ENCODE peak calls at places on chromosomes 7 and 10, in six cellular contexts. L is uterus; Q is CD8-positive, alpha-beta T cell; Z is Caco-2; C is dorsolateral prefrontal cortex; K is choroid plexus epithelial cell. U is an unnamed sample.

GRCh38 chr7:6166443-6166871 is 106.0 kb downstream of the CYTH3 start:
- DNase-seq in C (no peak), K (no peak), Z (no peak), Q (no peak), L (no peak), U (no peak)

GRCh38 chr7:17965600-17965999 is 25.3 kb upstream of the SNX13 start:
- DNase-seq in L (no peak), Q (no peak), C (no peak), K (peak; percentile 69), Z (no peak), U (no peak)

GRCh38 chr7:104998040-104998752 is 15.8 kb upstream of the KMT2E start:
- DNase-seq in K (no peak), Q (no peak), C (no peak), Z (no peak), L (no peak), U (no peak)

GRCh38 chr10:11012880-11013279 is 4.8 kb upstream of the CELF2 start:
- DNase-seq in Q (no peak), C (no peak), Z (no peak), K (no peak), L (no peak), U (no peak)

GRCh38 chr7:117458977-117459583 is 20.7 kb upstream of the CFTR start:
- DNase-seq in Q (no peak), L (no peak), Z (no peak), C (no peak), K (peak; percentile 65), U (no peak)

GRCh38 chr10:114920459-114920858 is 17.5 kb upstream of the TRUB1 start:
- DNase-seq in K (no peak), Q (no peak), C (no peak), L (no peak), Z (no peak), U (no peak)

GRCh38 chr10:6729071-6729773 is 149.1 kb upstream of the PRKCQ start:
- DNase-seq in C (no peak), Q (no peak), L (no peak), K (no peak), Z (no peak), U (no peak)

GRCh38 chr7:108246227-108246837 is 116.2 kb upstream of the LAMB4 start:
- DNase-seq in Z (peak; percentile 89), Q (no peak), C (no peak), K (peak; percentile 83), L (no peak), U (peak; percentile 4)

GRCh38 chr10:70656489-70656888 is 15.8 kb upstream of the ADAMTS14 start:
- DNase-seq in L (no peak), C (no peak), Q (no peak), K (peak; percentile 99), Z (no peak), U (peak; percentile 47)

GRCh38 chr7:50660040-50660829 is 95.0 kb upstream of the DDC start:
- DNase-seq in K (no peak), C (peak; percentile 40), L (no peak), Z (no peak), Q (peak; percentile 76), U (no peak)

GRCh38 chr10:15200626-15201025 is 32.1 kb upstream of the NMT2 start:
- DNase-seq in L (no peak), Q (no peak), K (peak; percentile 82), Z (peak; percentile 55), C (no peak), U (no peak)

GRCh38 chr10:69630651-69631400 is 779 bp downstream of the FAM241B start:
- DNase-seq in Q (peak; percentile 49), Z (peak; percentile 39), K (no peak), C (no peak), L (no peak), U (no peak)
- H3K4me3 ChIP-seq in Q (peak overlapping the region; percentile 83), Z (peak overlapping the region; percentile 57), K (no peak overlapping the region), C (peak overlapping the region; percentile 86), L (peak overlapping the region; percentile 40), U (no peak overlapping the region)

DNA sequence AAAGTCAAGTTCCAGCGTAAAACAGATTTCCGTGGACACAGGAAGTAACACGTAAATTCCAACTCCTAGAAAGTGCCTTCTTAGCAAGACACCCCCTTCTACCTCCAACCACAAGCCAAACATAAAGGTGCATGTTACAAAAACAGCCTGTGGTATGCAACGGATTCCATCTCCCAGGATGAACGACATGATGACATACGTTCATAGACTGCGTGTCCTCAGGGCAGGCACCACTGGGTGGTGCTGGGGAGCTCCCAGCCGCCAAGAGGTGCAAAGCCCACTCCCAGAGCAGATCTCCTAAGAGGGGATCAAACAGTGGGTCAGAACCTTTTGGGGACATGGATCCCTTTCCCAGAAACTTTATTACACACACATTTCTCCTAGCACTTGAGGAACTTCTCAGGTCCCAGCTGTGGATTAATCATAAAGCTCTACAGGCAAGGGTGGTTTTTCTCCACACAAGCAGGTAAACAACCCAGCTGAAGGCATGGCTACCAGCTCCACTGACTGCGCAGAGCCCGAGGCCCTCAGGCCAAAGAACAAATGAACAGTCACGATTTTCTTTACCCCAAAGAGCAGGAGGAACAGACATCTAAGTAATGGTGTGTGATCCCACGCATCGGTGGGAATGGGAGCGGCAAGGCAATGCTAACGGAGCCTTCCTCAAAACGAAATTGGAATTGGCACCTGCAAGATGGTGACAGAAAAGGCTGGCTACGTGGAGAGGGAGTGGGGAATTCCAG is 13.8 kb downstream of the PSAP start:
- DNase-seq in K (peak; percentile 48), Q (no peak), C (no peak), Z (peak; percentile 74), L (no peak), U (peak; percentile 33)
- TF ChIP-seq CTCF in K (peak; percentile 59), Q (no peak), C (peak; percentile 36), Z (peak; percentile 88), L (no peak), U (peak; percentile 88)

GRCh38 chr7:124992881-124993562 is 63.4 kb upstream of the POT1 start:
- DNase-seq in Q (no peak), C (no peak), Z (peak; percentile 50), K (peak; percentile 95), L (no peak), U (no peak)

GRCh38 chr7:124996778-124997177 is 67.2 kb upstream of the POT1 start:
- DNase-seq in L (no peak), C (no peak), Z (no peak), K (peak; percentile 51), Q (no peak), U (no peak)
- H3K4me3 ChIP-seq in L (no peak overlapping the region), C (no peak overlapping the region), Z (no peak overlapping the region), K (no peak overlapping the region), Q (no peak overlapping the region), U (no peak overlapping the region)

GRCh38 chr10:84599254-84599653 is 270.9 kb downstream of the CCSER2 start:
- DNase-seq in C (no peak), K (no peak), L (no peak), Z (no peak), Q (no peak), U (no peak)
- TF ChIP-seq CTCF in C (no peak), K (peak; percentile 15), L (no peak), Z (no peak), Q (no peak), U (no peak)

DNA sequence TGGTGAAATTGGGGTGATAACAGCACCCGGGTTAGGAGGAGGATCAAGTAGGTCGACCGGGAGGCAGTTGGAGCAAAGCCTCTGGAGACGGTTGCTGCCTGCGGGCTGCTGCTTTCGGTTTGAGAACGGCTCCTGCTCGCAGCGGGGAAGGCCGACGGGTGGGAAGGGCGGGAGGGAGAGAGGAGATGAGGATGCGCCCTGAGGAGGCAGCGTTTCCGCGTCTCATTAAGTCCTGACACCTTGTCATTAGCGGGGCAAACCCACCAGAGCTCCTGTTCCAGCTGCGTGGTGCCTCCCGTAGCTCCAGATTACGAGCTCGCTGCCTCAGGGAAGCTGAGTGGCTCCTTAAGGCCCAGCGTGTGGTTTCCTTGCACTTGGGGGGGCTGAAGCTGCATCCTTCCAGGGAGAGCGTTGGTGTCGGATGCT is 52.0 kb upstream of the CFAP46 start:
- DNase-seq in L (no peak), K (peak; percentile 39), Q (no peak), C (no peak), Z (no peak), U (no peak)
- H3K4me3 ChIP-seq in L (peak overlapping the region; percentile 28), K (peak overlapping the region; percentile 55), Q (no peak overlapping the region), C (peak overlapping the region; percentile 37), Z (no peak overlapping the region), U (no peak overlapping the region)

DNA sequence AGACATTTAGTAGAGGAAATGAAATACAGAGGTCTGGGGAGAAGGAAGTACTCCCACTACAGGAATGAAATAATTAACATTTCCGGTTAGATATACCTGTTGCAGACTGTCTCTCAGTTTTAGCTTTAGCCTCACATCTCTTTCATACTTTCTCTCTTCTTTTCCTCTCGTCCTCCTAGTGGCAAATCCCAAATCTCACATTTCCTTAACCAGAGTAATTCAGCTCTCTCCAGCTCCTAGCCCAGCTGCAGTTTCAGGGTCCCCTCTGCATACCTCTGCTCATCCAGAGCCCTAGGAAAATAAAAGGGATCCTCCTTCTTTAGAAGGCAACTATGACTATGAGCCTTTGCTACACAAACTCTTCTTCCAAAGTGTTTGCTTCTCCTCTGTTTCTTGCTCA is 643.2 kb downstream of the PHTF2 start:
- DNase-seq in C (no peak), Z (no peak), L (no peak), K (no peak), Q (no peak), U (no peak)
- TF ChIP-seq CTCF in C (no peak), Z (no peak), L (no peak), K (no peak), Q (no peak), U (no peak)

U was measured in GM12864.